ENCODE peak calls at places on chromosomes 2 and 18, in ten cellular contexts. T is right cardiac atrium; Y is activated naive CD4-positive, alpha-beta T cell treated with anti-CD3 and anti-CD28 coated beads, Interleukin-2, amount 50 U/mL, for 16 hours; Q is NCI-H2081 treated with DMSO at 0.1 percent for 48 hours; Z is sciatic nerve; L is ACHN; I is NCI-H748 treated with DMSO at 0.1 percent for 48 hours; X is activated T-helper 2 cell treated with anti-CD3 and anti-CD28 coated beads, Interferon-gamma antibody, Interleukin-2, Interleukin-4, amounts not matched to agents 10 μg/mL and 5 μg/mL and 100 μg/mL, durations not matched to agents 14 hours and 24 hours and 36 hours; J is endothelial cell; E is T-helper 1 cell. D is an unnamed sample.
A peak's percentile ranks its signal among the peaks of the same experiment; 100 is the strongest.

GRCh38 chr18:3585656-3586509 is 135.9 kb downstream of the TGIF1 start:
- DNase-seq in T (peak; percentile 83), I (peak; percentile 75), Q (no peak), E (peak; percentile 48), Y (peak; percentile 65), Z (peak; percentile 89), J (peak; percentile 85), X (peak; percentile 57), L (peak; percentile 75), D (no peak)

GRCh38 chr2:235300368-235301201 is 193.3 kb upstream of the AGAP1 start:
- DNase-seq in Y (no peak), J (no peak), E (no peak), X (no peak), Q (no peak), I (no peak), Z (no peak), L (peak; percentile 55), T (peak; percentile 73), D (no peak)

GRCh38 chr18:35347991-35348390 is 3.8 kb upstream of the ZNF24 start:
- DNase-seq in J (no peak), E (no peak), Q (no peak), I (no peak), L (no peak), X (no peak), Z (no peak), Y (no peak), T (no peak), D (no peak)

GRCh38 chr2:127545189-127545588 is 9.7 kb downstream of the MYO7B start:
- DNase-seq in E (no peak), T (no peak), I (no peak), Y (no peak), X (no peak), Q (no peak), Z (no peak), L (no peak), J (no peak), D (no peak)

GRCh38 chr2:133315280-133315679 is 253.0 kb downstream of the NCKAP5 start:
- DNase-seq in E (no peak), Z (no peak), L (no peak), Q (no peak), T (no peak), J (no peak), X (no peak), Y (no peak), I (no peak), D (no peak)

GRCh38 chr2:47388888-47389287 is 14.1 kb upstream of the MSH2 start:
- DNase-seq in J (no peak), E (no peak), Z (no peak), I (no peak), Y (no peak), Q (no peak), X (no peak), L (no peak), T (no peak), D (no peak)

GRCh38 chr2:175167792-175168563 is at the start of gene ATF2:
- DNase-seq in T (peak; percentile 99), E (peak; percentile 98), Y (peak; percentile 98), Q (peak; percentile 98), Z (peak; percentile 98), I (peak; percentile 98), J (peak; percentile 96), X (peak; percentile 98), L (peak; percentile 100), D (peak; percentile 95)

GRCh38 chr2:1498176-1498575 is 84.9 kb downstream of the TPO start:
- DNase-seq in X (no peak), L (no peak), I (no peak), Q (no peak), Y (peak; percentile 5), J (no peak), T (no peak), Z (peak; percentile 39), E (no peak), D (no peak)

GRCh38 chr18:6566338-6566911 is 151.7 kb upstream of the L3MBTL4 start:
- DNase-seq in Z (no peak), I (peak; percentile 18), T (no peak), X (no peak), Y (no peak), Q (no peak), L (no peak), E (no peak), J (no peak), D (no peak)

GRCh38 chr2:217954469-217954868 is 48.3 kb downstream of the TNS1 start:
- DNase-seq in Y (no peak), J (no peak), I (no peak), T (no peak), L (no peak), Q (peak; percentile 8), X (no peak), Z (peak; percentile 60), E (no peak), D (no peak)

GRCh38 chr2:27133905-27134780 is at the start of gene PREB:
- DNase-seq in L (peak; percentile 97), X (peak; percentile 98), T (peak; percentile 100), Q (peak; percentile 85), E (peak; percentile 97), Z (peak; percentile 99), Y (peak; percentile 99), I (peak; percentile 88), J (peak; percentile 100), D (peak; percentile 99)

GRCh38 chr18:13382990-13383821 is 164.6 kb downstream of the LDLRAD4 start:
- DNase-seq in Y (no peak), I (no peak), T (no peak), E (no peak), L (no peak), J (no peak), Z (no peak), X (no peak), Q (no peak), D (no peak)

GRCh38 chr2:67872481-67872880 is 190.3 kb downstream of the C1D start:
- DNase-seq in T (no peak), Y (no peak), L (peak; percentile 15), Z (no peak), I (no peak), X (no peak), Q (no peak), J (no peak), E (no peak), D (no peak)

GRCh38 chr2:240960963-240961876 is 37.2 kb upstream of the SNED1 start:
- DNase-seq in J (no peak), X (peak; percentile 4), T (peak; percentile 63), Y (no peak), L (no peak), Z (peak; percentile 58), E (no peak), I (no peak), Q (no peak), D (no peak)

GRCh38 chr18:2627821-2628276 is 27.7 kb upstream of the SMCHD1 start:
- DNase-seq in L (peak; percentile 4), T (no peak), Z (no peak), J (no peak), I (no peak), Y (peak; percentile 24), Q (no peak), X (no peak), E (no peak), D (no peak)

GRCh38 chr2:54904836-54905235 is 145.4 kb downstream of the RTN4 start:
- DNase-seq in L (peak; percentile 7), E (no peak), Y (no peak), T (no peak), J (no peak), Q (no peak), X (no peak), Z (no peak), I (no peak), D (no peak)

GRCh38 chr2:157777425-157777824 is 98.7 kb downstream of the ACVR1 start:
- DNase-seq in Q (no peak), L (peak; percentile 59), I (peak; percentile 31), X (peak; percentile 20), T (no peak), Z (peak; percentile 64), Y (peak; percentile 55), E (peak; percentile 17), J (peak; percentile 30), D (peak; percentile 33)

GRCh38 chr2:241860184-241861078 is 1.7 kb upstream of the PDCD1 start:
- DNase-seq in J (no peak), Q (no peak), X (no peak), Y (no peak), E (no peak), I (no peak), T (peak; percentile 69), Z (no peak), L (no peak), D (no peak)

GRCh38 chr2:238287702-238288649 is at the start of gene PER2:
- DNase-seq in Y (peak; percentile 22), T (peak; percentile 86), J (peak; percentile 49), X (peak; percentile 18), L (peak; percentile 53), I (peak; percentile 10), Z (peak; percentile 78), E (no peak), Q (no peak), D (peak; percentile 57)

GRCh38 chr2:71620116-71620515 is 166.8 kb downstream of the DYSF start:
- DNase-seq in I (no peak), Q (no peak), T (peak; percentile 19), Y (no peak), L (no peak), E (no peak), J (no peak), Z (peak; percentile 46), X (no peak), D (no peak)

GRCh38 chr2:35428548-35428947 is 927.0 kb upstream of the CRIM1 start:
- DNase-seq in L (peak; percentile 57), Y (no peak), Q (no peak), J (peak; percentile 63), Z (no peak), E (no peak), T (no peak), I (no peak), X (no peak), D (no peak)

GRCh38 chr2:198371902-198372611 is 567.7 kb downstream of the PLCL1 start:
- DNase-seq in T (no peak), L (no peak), J (no peak), Y (no peak), X (no peak), Q (no peak), Z (no peak), I (no peak), E (no peak), D (no peak)

GRCh38 chr2:136693966-136694365 is 71.4 kb upstream of the THSD7B start:
- DNase-seq in X (no peak), L (no peak), Q (no peak), T (no peak), Y (no peak), J (no peak), E (no peak), Z (no peak), I (no peak), D (no peak)

GRCh38 chr18:39571511-39571910 is 2005.9 kb upstream of the CELF4 start:
- DNase-seq in L (peak; percentile 33), X (no peak), Y (no peak), I (peak; percentile 20), E (no peak), Z (no peak), Q (no peak), J (peak; percentile 45), T (no peak), D (no peak)

GRCh38 chr2:216235896-216236295 is 126.7 kb downstream of the XRCC5 start:
- DNase-seq in Z (no peak), Y (no peak), T (no peak), L (no peak), E (no peak), J (no peak), X (no peak), I (no peak), Q (no peak), D (no peak)

GRCh38 chr2:134449157-134449556 is 195.3 kb downstream of the MGAT5 start:
- DNase-seq in Q (no peak), Z (no peak), I (no peak), J (no peak), E (no peak), Y (no peak), T (no peak), X (no peak), L (no peak), D (no peak)

GRCh38 chr2:219553463-219553862 is 9.6 kb downstream of the TMEM198 start:
- DNase-seq in Z (peak; percentile 58), L (no peak), I (no peak), Q (no peak), E (no peak), X (no peak), J (no peak), Y (no peak), T (no peak), D (no peak)

GRCh38 chr2:96409543-96410184 is 74.1 kb downstream of the NCAPH start:
- DNase-seq in X (no peak), T (peak; percentile 84), E (no peak), I (no peak), L (no peak), Z (no peak), J (no peak), Q (no peak), Y (no peak), D (no peak)